ENCODE peak calls at places on chromosomes 12 and 14, in five cellular contexts. Z is GM23338, Q is MM.1S, L is suprapubic skin, J is SJSA1. H is an unnamed sample.

GRCh38 chr14:69673578-69674305 is 62.3 kb downstream of the SUSD6 start:
- DNase-seq in Z (peak; percentile 38), Q (peak; percentile 26), L (no peak), J (no peak), H (no peak)

GRCh38 chr14:104090071-104090748 is 4.7 kb downstream of the ASPG start:
- DNase-seq in Z (no peak), Q (no peak), L (peak; percentile 56), J (no peak), H (no peak)

GRCh38 chr12:65958456-65958855 is 134.2 kb downstream of the HMGA2 start:
- DNase-seq in Z (peak; percentile 36), Q (no peak), L (no peak), J (no peak), H (no peak)

GRCh38 chr12:51368640-51369517 is 22.3 kb downstream of the GALNT6 start:
- DNase-seq in Z (peak; percentile 55), Q (peak; percentile 98), L (peak; percentile 71), J (no peak), H (peak; percentile 94)

GRCh38 chr12:66693901-66694513 is 15.1 kb upstream of the GRIP1 start:
- DNase-seq in Z (peak; percentile 82), Q (peak; percentile 88), L (no peak), J (peak; percentile 52), H (peak; percentile 50)

GRCh38 chr14:28759658-28760313 is 6.8 kb upstream of the FOXG1 start:
- DNase-seq in Z (peak; percentile 67), Q (no peak), L (no peak), J (no peak), H (no peak)

GRCh38 chr12:120132437-120132836 is 15.9 kb upstream of the RAB35 start:
- DNase-seq in Z (no peak), Q (no peak), L (no peak), J (no peak), H (no peak)

GRCh38 chr12:129839679-129840078 is 64.1 kb downstream of the TMEM132D start:
- DNase-seq in Z (no peak), Q (no peak), L (no peak), J (no peak), H (no peak)

GRCh38 chr12:22101749-22102243 is 55.8 kb downstream of the CMAS start:
- DNase-seq in Z (no peak), Q (no peak), L (no peak), J (no peak), H (no peak)

GRCh38 chr14:54772451-54772881 is 130.2 kb downstream of the GCH1 start:
- DNase-seq in Z (no peak), Q (no peak), L (no peak), J (no peak), H (no peak)

GRCh38 chr14:78152246-78153068 is 17.7 kb upstream of the NRXN3 start:
- DNase-seq in Z (no peak), Q (no peak), L (no peak), J (no peak), H (peak; percentile 1)

GRCh38 chr12:52692253-52692652 is 11.1 kb downstream of the KRT77 start:
- DNase-seq in Z (peak; percentile 69), Q (no peak), L (no peak), J (peak; percentile 86), H (no peak)

GRCh38 chr12:31896514-31897039 is 62.6 kb upstream of the RESF1 start:
- DNase-seq in Z (peak; percentile 59), Q (peak; percentile 99), L (no peak), J (no peak), H (peak; percentile 93)

GRCh38 chr14:38790916-38791315 is 312.1 kb downstream of the SEC23A start:
- DNase-seq in Z (peak; percentile 13), Q (no peak), L (no peak), J (no peak), H (no peak)

GRCh38 chr14:45177081-45177480 is 41.4 kb downstream of the FANCM start:
- DNase-seq in Z (no peak), Q (no peak), L (no peak), J (no peak), H (no peak)

GRCh38 chr12:64610660-64611429 is 550 bp downstream of the RASSF3 start:
- DNase-seq in Z (peak; percentile 76), Q (peak; percentile 76), L (peak; percentile 79), J (peak; percentile 76), H (peak; percentile 83)

GRCh38 chr12:63844391-63845341 is at the start of gene SRGAP1:
- DNase-seq in Z (peak; percentile 63), Q (no peak), L (peak; percentile 83), J (peak; percentile 75), H (no peak)

DNA sequence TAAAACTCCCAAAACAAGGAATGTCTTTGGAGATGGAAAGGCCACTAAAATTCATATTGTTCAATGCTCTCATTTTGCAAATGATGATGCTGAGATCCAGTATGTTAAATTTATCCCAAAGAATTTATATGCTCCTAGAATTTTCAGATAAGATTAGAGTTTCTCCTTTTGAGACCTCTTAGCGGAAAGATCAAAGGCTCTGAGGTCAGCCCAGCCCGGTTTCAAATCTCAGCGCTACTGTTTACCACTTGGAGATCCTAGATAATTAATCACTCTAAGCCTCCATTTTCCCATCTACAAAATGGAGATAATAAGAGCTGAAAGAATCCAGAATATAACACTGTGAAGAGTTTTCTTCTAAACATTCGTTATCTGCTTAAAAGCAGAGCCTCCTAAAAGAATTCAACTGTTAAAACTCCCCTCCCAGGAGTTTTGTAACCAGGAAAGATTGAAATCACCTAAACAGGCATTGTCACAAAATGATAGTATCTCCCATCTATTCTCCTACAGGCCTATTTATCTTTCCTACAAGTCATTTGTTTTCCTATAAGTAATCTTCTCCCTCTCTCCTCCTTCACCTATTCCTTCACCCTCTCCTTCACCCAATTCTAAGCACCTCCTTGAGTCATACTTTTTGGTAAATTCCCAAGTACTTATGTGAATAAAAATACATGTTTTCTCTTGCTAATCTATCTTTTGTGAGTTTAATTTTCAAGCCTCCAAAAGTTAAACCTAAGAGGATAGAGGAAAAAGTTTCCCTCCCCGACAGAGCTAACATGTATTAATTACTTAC is 16.7 kb downstream of the DUSP6 start:
- DNase-seq in Z (no peak), Q (no peak), L (no peak), J (no peak), H (no peak)
- H3K4me1 ChIP-seq in Z (peaks cover 35% of the 10 kb centered on the region), Q (peaks cover 6% of the 10 kb centered on the region), L (no peaks in the 10 kb centered on the region), J (no peaks in the 10 kb centered on the region), H (peaks cover 7% of the 10 kb centered on the region)

GRCh38 chr12:2084553-2085296 is 31.9 kb downstream of the CACNA1C start:
- DNase-seq in Z (no peak), Q (no peak), L (no peak), J (peak; percentile 68), H (no peak)
- H3K4me3 ChIP-seq in Z (no peak overlapping the region), Q (no peak overlapping the region), L (no peak overlapping the region), J (no peak overlapping the region), H (no peak overlapping the region)

GRCh38 chr12:113482334-113482733 is 10.7 kb upstream of the LHX5 start:
- DNase-seq in Z (peak; percentile 82), Q (no peak), L (no peak), J (no peak), H (no peak)

GRCh38 chr12:113488322-113488721 is 16.7 kb upstream of the LHX5 start:
- DNase-seq in Z (no peak), Q (no peak), L (no peak), J (no peak), H (no peak)

GRCh38 chr12:113485330-113485729 is 13.7 kb upstream of the LHX5 start:
- DNase-seq in Z (peak; percentile 70), Q (no peak), L (no peak), J (no peak), H (no peak)

GRCh38 chr12:113486722-113487121 is 15.1 kb upstream of the LHX5 start:
- DNase-seq in Z (no peak), Q (no peak), L (no peak), J (no peak), H (no peak)
- H3K27me3 ChIP-seq in Z (peaks cover 27% of the 10 kb centered on the region), Q (no peaks in the 10 kb centered on the region), L (peaks cover 63% of the 10 kb centered on the region), J (peaks cover 15% of the 10 kb centered on the region), H (peaks cover 17% of the 10 kb centered on the region)

DNA sequence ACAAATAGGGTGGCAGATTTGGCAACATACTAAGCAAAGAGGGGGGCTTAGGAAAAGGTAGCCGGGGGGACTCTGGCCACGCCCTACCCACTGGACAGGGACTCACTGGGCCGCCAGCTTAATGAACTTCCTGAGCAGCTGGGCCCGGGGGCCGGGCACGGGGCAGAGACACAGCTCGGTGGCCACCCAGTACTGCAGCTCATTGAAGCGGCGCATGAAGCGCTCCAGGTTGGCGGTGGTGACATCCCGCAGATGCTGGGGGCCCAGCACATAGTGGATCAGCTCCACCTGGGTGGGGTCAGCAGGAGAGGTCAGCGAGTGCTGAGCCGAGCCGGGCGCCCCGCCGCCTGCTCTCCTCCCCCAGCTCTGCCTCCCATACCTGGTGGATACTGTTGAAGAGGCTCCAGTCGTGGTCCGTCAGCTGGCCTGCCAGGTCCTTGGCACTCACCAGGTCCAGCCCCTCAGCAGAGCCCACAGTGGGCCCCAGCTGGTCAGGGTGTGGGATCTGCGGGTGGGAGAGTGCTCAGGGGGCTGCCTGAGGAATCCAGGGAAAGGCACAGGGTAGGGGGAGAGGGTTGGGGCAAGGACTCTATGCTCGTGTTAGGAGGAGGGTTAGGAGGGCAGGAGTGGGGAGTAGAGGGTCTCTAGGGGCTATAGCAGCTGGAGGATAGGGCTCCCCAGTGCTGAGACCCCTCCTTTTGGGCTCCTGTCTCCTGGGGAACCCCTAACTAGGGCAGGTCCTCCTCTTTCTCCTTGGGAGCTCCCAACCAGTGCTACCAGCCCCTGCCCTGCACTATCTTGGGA is 15.4 kb upstream of the ENDOU start:
- DNase-seq in Z (no peak), Q (no peak), L (no peak), J (no peak), H (no peak)
- H3K4me1 ChIP-seq in Z (peaks cover 4% of the 10 kb centered on the region), Q (peaks cover 14% of the 10 kb centered on the region), L (peaks cover 74% of the 10 kb centered on the region), J (peaks cover 31% of the 10 kb centered on the region), H (peaks cover 16% of the 10 kb centered on the region)

DNA sequence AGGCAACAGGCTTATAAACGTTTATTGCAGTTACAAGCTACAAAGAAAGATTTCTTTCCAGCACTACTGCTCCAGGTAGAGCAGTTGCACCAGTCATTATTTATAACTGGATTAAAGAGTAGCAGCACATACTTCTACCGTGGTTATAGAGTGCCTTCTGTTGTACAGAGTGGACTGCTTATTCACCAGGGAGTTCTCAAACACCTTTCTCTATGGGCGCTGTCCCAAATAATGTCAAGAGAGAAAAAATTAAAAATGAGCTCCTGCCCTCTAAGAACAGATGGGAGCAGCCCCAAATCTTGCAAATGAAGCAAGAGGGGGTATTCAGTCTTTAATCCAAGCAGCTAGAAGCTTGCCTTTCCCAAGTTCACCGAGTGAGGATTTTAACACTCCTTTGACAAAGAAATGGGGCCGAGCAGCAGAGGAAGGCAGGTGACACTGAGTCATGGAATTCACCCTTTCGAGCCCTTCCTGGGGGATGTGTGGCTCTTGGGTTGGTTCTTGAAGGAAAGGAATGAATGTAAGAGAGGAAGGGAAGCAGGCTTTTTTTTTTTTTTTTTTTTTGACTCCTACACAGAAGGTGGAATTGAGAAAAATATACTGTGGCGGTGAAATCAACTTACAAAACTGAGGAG is 181.2 kb downstream of the PRKCH start:
- DNase-seq in Z (peak; percentile 64), Q (no peak), L (no peak), J (no peak), H (no peak)
- H3K4me3 ChIP-seq in Z (no peak overlapping the region), Q (no peak overlapping the region), L (no peak overlapping the region), J (no peak overlapping the region), H (peak overlapping the region; percentile 63)

DNA sequence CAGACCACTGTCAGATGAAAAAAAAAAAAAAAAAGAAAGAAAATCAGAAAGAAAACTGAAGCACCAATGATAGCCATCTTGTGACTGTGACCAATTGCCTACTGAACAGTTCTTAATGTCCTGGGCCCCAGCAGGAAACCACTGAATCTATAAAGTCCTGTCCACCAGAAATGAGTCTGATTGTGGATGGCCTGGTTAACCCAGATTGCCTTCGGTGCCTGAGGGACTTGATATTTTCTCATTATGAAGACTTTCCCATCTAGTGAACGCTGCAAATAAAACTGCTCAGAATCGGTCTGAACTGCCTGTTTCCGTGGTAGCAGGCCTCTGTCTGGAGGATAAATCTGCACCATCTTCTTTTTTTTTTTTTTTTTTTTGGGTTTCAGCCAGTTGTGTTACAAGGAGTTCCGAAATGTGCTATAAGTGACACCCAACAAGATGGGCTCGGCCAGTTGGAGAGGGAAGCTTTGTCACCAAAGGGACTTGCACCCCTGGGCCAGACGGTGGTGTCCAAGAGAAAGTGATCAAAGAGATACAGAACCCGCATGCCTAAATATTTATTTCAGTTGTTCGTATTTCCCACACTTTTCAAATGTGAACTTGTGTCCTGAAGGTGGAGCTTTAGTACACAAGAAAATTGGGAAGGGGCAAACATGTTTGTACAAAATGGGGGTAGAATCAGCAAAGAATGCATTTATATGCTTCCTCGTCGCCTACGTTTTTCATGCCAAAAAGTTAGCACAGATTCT is 3.0 kb upstream of the PLXNC1 start:
- DNase-seq in Z (no peak), Q (peak; percentile 22), L (no peak), J (no peak), H (no peak)
- H3K27me3 ChIP-seq in Z (peaks cover 63% of the 10 kb centered on the region), Q (no peaks in the 10 kb centered on the region), L (peaks cover 42% of the 10 kb centered on the region), J (peaks cover 54% of the 10 kb centered on the region), H (no peaks in the 10 kb centered on the region)